ENCODE peak calls at places on chromosomes 4 and X, in eight cellular contexts. One of them, this sample, is unnamed.

GRCh38 chr4:181796502-181796901 is 446.7 kb upstream of the TENM3 start:
- DNase-seq in GM23248: peak
- DNase-seq in stimulated activated CD8-positive, alpha-beta memory T cell treated with anti-CD3 and anti-CD28 coated beads, Interleukin-7, amount 100 ng/mL, for 24 hours: no peak
- DNase-seq in occipital lobe: no peak
- DNase-seq in A549: peak
- DNase-seq in NCI-H1092: no peak
- DNase-seq in RCC 7860: peak
- DNase-seq in upper lobe of right lung: no peak
- DNase-seq in this sample: no peak

GRCh38 chr4:113683143-113683542 is 78.4 kb downstream of the CAMK2D start:
- DNase-seq in GM23248: no peak
- DNase-seq in occipital lobe: no peak
- DNase-seq in NCI-H1092: no peak
- DNase-seq in upper lobe of right lung: no peak
- DNase-seq in A549: no peak
- DNase-seq in RCC 7860: no peak
- DNase-seq in stimulated activated CD8-positive, alpha-beta memory T cell treated with anti-CD3 and anti-CD28 coated beads, Interleukin-7, amount 100 ng/mL, for 24 hours: peak
- DNase-seq in this sample: no peak

GRCh38 chr4:88318751-88319350 is 34.5 kb upstream of the PPM1K start:
- DNase-seq in upper lobe of right lung: no peak
- DNase-seq in GM23248: peak
- DNase-seq in RCC 7860: no peak
- DNase-seq in NCI-H1092: no peak
- DNase-seq in A549: no peak
- DNase-seq in occipital lobe: no peak
- DNase-seq in stimulated activated CD8-positive, alpha-beta memory T cell treated with anti-CD3 and anti-CD28 coated beads, Interleukin-7, amount 100 ng/mL, for 24 hours: no peak
- DNase-seq in this sample: peak

GRCh38 chr4:3016839-3017410 is 53.6 kb downstream of the GRK4 start:
- DNase-seq in A549: no peak
- DNase-seq in upper lobe of right lung: no peak
- DNase-seq in occipital lobe: no peak
- DNase-seq in stimulated activated CD8-positive, alpha-beta memory T cell treated with anti-CD3 and anti-CD28 coated beads, Interleukin-7, amount 100 ng/mL, for 24 hours: no peak
- DNase-seq in RCC 7860: no peak
- DNase-seq in NCI-H1092: no peak
- DNase-seq in GM23248: no peak
- DNase-seq in this sample: no peak

GRCh38 chr4:5156677-5157076 is 105.4 kb downstream of the STK32B start:
- DNase-seq in upper lobe of right lung: no peak
- DNase-seq in RCC 7860: no peak
- DNase-seq in NCI-H1092: no peak
- DNase-seq in A549: no peak
- DNase-seq in stimulated activated CD8-positive, alpha-beta memory T cell treated with anti-CD3 and anti-CD28 coated beads, Interleukin-7, amount 100 ng/mL, for 24 hours: no peak
- DNase-seq in occipital lobe: no peak
- DNase-seq in GM23248: no peak
- DNase-seq in this sample: no peak

GRCh38 chr4:54588404-54588803 is 69.4 kb upstream of the KIT start:
- DNase-seq in occipital lobe: no peak
- DNase-seq in GM23248: no peak
- DNase-seq in RCC 7860: no peak
- DNase-seq in A549: no peak
- DNase-seq in stimulated activated CD8-positive, alpha-beta memory T cell treated with anti-CD3 and anti-CD28 coated beads, Interleukin-7, amount 100 ng/mL, for 24 hours: no peak
- DNase-seq in upper lobe of right lung: no peak
- DNase-seq in NCI-H1092: no peak
- DNase-seq in this sample: no peak

GRCh38 chrX:95346854-95347253 is 1337.8 kb upstream of the DIAPH2 start:
- DNase-seq in stimulated activated CD8-positive, alpha-beta memory T cell treated with anti-CD3 and anti-CD28 coated beads, Interleukin-7, amount 100 ng/mL, for 24 hours: no peak
- DNase-seq in RCC 7860: no peak
- DNase-seq in NCI-H1092: no peak
- DNase-seq in upper lobe of right lung: no peak
- DNase-seq in GM23248: peak
- DNase-seq in A549: peak
- DNase-seq in occipital lobe: no peak
- DNase-seq in this sample: no peak

GRCh38 chr4:187333151-187333550 is 609.5 kb upstream of the FAT1 start:
- DNase-seq in occipital lobe: no peak
- DNase-seq in upper lobe of right lung: no peak
- DNase-seq in RCC 7860: no peak
- DNase-seq in stimulated activated CD8-positive, alpha-beta memory T cell treated with anti-CD3 and anti-CD28 coated beads, Interleukin-7, amount 100 ng/mL, for 24 hours: no peak
- DNase-seq in A549: no peak
- DNase-seq in GM23248: no peak
- DNase-seq in NCI-H1092: no peak
- DNase-seq in this sample: no peak

GRCh38 chr4:76584235-76585152 is 149.5 kb downstream of the SHROOM3 start:
- DNase-seq in stimulated activated CD8-positive, alpha-beta memory T cell treated with anti-CD3 and anti-CD28 coated beads, Interleukin-7, amount 100 ng/mL, for 24 hours: no peak
- DNase-seq in A549: no peak
- DNase-seq in NCI-H1092: no peak
- DNase-seq in RCC 7860: no peak
- DNase-seq in GM23248: no peak
- DNase-seq in upper lobe of right lung: no peak
- DNase-seq in occipital lobe: no peak
- DNase-seq in this sample: no peak

GRCh38 chr4:112521123-112522116 is 5.4 kb upstream of the NEUROG2 start:
- DNase-seq in A549: no peak
- DNase-seq in RCC 7860: no peak
- DNase-seq in NCI-H1092: no peak
- DNase-seq in GM23248: no peak
- DNase-seq in stimulated activated CD8-positive, alpha-beta memory T cell treated with anti-CD3 and anti-CD28 coated beads, Interleukin-7, amount 100 ng/mL, for 24 hours: no peak
- DNase-seq in upper lobe of right lung: no peak
- DNase-seq in occipital lobe: no peak
- DNase-seq in this sample: no peak

GRCh38 chr4:13294961-13295605 is 189.1 kb downstream of the RAB28 start:
- DNase-seq in RCC 7860: no peak
- DNase-seq in occipital lobe: no peak
- DNase-seq in upper lobe of right lung: no peak
- DNase-seq in NCI-H1092: no peak
- DNase-seq in stimulated activated CD8-positive, alpha-beta memory T cell treated with anti-CD3 and anti-CD28 coated beads, Interleukin-7, amount 100 ng/mL, for 24 hours: no peak
- DNase-seq in GM23248: no peak
- DNase-seq in A549: no peak
- DNase-seq in this sample: no peak

GRCh38 chrX:21989415-21989814 is 42.7 kb upstream of the PHEX start:
- DNase-seq in GM23248: no peak
- DNase-seq in upper lobe of right lung: no peak
- DNase-seq in RCC 7860: no peak
- DNase-seq in stimulated activated CD8-positive, alpha-beta memory T cell treated with anti-CD3 and anti-CD28 coated beads, Interleukin-7, amount 100 ng/mL, for 24 hours: no peak
- DNase-seq in NCI-H1092: no peak
- DNase-seq in A549: no peak
- DNase-seq in occipital lobe: no peak
- DNase-seq in this sample: no peak

GRCh38 chr4:16641971-16642370 is 256.5 kb downstream of the LDB2 start:
- DNase-seq in upper lobe of right lung: no peak
- DNase-seq in GM23248: peak
- DNase-seq in RCC 7860: no peak
- DNase-seq in NCI-H1092: no peak
- DNase-seq in occipital lobe: no peak
- DNase-seq in stimulated activated CD8-positive, alpha-beta memory T cell treated with anti-CD3 and anti-CD28 coated beads, Interleukin-7, amount 100 ng/mL, for 24 hours: no peak
- DNase-seq in A549: no peak
- DNase-seq in this sample: no peak

GRCh38 chr4:87910795-87911194 is 64.7 kb upstream of the SPP1 start:
- DNase-seq in upper lobe of right lung: no peak
- DNase-seq in stimulated activated CD8-positive, alpha-beta memory T cell treated with anti-CD3 and anti-CD28 coated beads, Interleukin-7, amount 100 ng/mL, for 24 hours: no peak
- DNase-seq in NCI-H1092: no peak
- DNase-seq in GM23248: no peak
- DNase-seq in occipital lobe: no peak
- DNase-seq in RCC 7860: no peak
- DNase-seq in A549: no peak
- DNase-seq in this sample: no peak

This sample was measured in kidney glomerular epithelial cell.